ENCODE peak calls at places on chromosomes 12 and 14, in five cellular contexts. F is A549, A is HepG2, V is endothelial cell of umbilical vein, L is K562. P is an unnamed sample.
A peak's percentile ranks its signal among the peaks of the same experiment; 100 is the strongest.

GRCh38 chr12:96249196-96250118 is 55.3 kb downstream of the ELK3 start:
- DNase-seq in F (no peak), V (no peak), L (no peak), A (no peak), P (no peak)

GRCh38 chr14:99146991-99147740 is 124.8 kb downstream of the BCL11B start:
- DNase-seq in A (no peak), F (no peak), V (no peak), L (no peak), P (no peak)

GRCh38 chr12:57524814-57525614 is 2.4 kb downstream of the MBD6 start:
- DNase-seq in L (peak; percentile 40), V (no peak), A (no peak), F (no peak), P (no peak)

GRCh38 chr14:96459851-96460250 is 42.3 kb upstream of the PAPOLA start:
- DNase-seq in A (no peak), F (no peak), L (no peak), V (no peak), P (no peak)

GRCh38 chr12:112988224-112988623 is 9.9 kb downstream of the OAS2 start:
- DNase-seq in L (no peak), F (no peak), V (no peak), A (no peak), P (no peak)

GRCh38 chr12:54549774-54550451 is 512 bp downstream of the PDE1B start:
- DNase-seq in L (no peak), V (peak; percentile 2), F (no peak), A (no peak), P (peak; percentile 14)

GRCh38 chr12:52074656-52075408 is 4.7 kb upstream of the SMIM41 start:
- DNase-seq in V (no peak), F (no peak), A (no peak), L (no peak), P (no peak)

GRCh38 chr12:53051058-53051880 is 1.4 kb downstream of the TNS2 start:
- DNase-seq in A (peak; percentile 82), V (peak; percentile 80), F (no peak), L (no peak), P (peak; percentile 88)

GRCh38 chr14:21428930-21429329 is 27.0 kb downstream of the CHD8 start:
- DNase-seq in F (no peak), A (no peak), V (no peak), L (no peak), P (no peak)

GRCh38 chr14:30681752-30682355 is 59.7 kb downstream of the SCFD1 start:
- DNase-seq in A (peak; percentile 57), V (peak; percentile 19), F (peak; percentile 8), L (no peak), P (peak; percentile 25)

GRCh38 chr12:51961834-51962233 is 10.3 kb downstream of the ACVR1B start:
- DNase-seq in F (no peak), A (peak; percentile 25), V (peak; percentile 53), L (no peak), P (no peak)

GRCh38 chr14:99524804-99525698 is 43.8 kb downstream of the CCNK start:
- DNase-seq in V (peak; percentile 24), F (peak; percentile 64), A (no peak), L (no peak), P (no peak)

GRCh38 chr14:51828017-51828797 is 32.2 kb upstream of the GNG2 start:
- DNase-seq in A (no peak), F (peak; percentile 33), L (no peak), V (no peak), P (peak; percentile 97)

GRCh38 chr14:40346275-40346674 is 914.0 kb upstream of the FBXO33 start:
- DNase-seq in L (no peak), F (no peak), V (no peak), A (no peak), P (no peak)

GRCh38 chr12:107448198-107448597 is 237.4 kb upstream of the PWP1 start:
- DNase-seq in A (no peak), F (no peak), V (no peak), L (peak; percentile 43), P (peak; percentile 27)

GRCh38 chr14:73787760-73788508 is 63.7 kb upstream of the PTGR2 start:
- DNase-seq in L (no peak), F (no peak), A (no peak), V (peak; percentile 56), P (peak; percentile 80)

GRCh38 chr12:54442071-54442470 is 23.0 kb upstream of the ITGA5 start:
- DNase-seq in A (no peak), L (no peak), V (no peak), F (no peak), P (no peak)

DNA sequence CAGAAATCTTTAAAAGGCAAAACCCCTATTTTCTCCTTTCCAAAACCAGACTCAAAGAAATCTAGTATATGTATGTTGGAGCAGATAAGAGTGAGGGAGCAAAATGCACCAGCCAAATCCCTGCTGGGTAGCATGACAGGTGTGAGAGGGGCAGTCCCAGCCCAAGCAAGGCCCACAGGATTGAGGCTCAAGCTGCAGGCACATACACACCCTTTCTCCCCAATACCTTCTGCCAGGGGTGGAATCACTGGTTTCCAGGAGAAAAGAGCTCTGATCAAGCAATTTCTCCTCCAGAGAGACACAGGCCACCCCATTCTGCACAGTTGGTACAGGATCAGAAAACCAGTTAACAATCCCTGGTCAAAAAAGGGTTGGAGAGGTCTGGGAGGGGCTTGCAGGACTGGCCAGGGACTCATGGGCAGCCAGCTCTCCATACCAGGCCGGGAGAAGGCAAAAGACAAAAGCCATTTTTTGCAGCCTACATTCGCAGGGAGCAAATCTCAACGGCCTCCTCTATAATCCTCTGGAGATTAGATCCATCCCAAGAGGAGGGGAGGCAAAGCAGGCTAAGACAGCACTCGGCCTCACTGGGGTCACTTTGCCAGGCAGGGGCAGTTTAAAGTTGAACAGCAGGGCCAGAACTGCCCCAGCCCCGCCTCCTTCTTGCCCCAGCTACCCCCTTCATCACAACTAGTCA is 2.1 kb downstream of the KMT2D start:
- DNase-seq in F (no peak), A (no peak), L (no peak), V (no peak), P (no peak)
- TF ChIP-seq MYC in F (no peak), A (no peak), L (no peak), V (no peak), P (no peak)

GRCh38 chr12:109134186-109134917 is 18.0 kb downstream of the ACACB start:
- DNase-seq in A (no peak), V (no peak), F (peak; percentile 62), L (peak; percentile 52), P (peak; percentile 43)

GRCh38 chr12:109127533-109128242 is 11.3 kb downstream of the ACACB start:
- DNase-seq in A (no peak), L (no peak), V (no peak), F (no peak), P (no peak)

GRCh38 chr12:109130297-109130696 is 13.9 kb downstream of the ACACB start:
- DNase-seq in V (no peak), L (no peak), A (no peak), F (no peak), P (no peak)

GRCh38 chr12:109130755-109131521 is 14.6 kb downstream of the ACACB start:
- DNase-seq in A (no peak), F (no peak), L (no peak), V (no peak), P (peak; percentile 34)

DNA sequence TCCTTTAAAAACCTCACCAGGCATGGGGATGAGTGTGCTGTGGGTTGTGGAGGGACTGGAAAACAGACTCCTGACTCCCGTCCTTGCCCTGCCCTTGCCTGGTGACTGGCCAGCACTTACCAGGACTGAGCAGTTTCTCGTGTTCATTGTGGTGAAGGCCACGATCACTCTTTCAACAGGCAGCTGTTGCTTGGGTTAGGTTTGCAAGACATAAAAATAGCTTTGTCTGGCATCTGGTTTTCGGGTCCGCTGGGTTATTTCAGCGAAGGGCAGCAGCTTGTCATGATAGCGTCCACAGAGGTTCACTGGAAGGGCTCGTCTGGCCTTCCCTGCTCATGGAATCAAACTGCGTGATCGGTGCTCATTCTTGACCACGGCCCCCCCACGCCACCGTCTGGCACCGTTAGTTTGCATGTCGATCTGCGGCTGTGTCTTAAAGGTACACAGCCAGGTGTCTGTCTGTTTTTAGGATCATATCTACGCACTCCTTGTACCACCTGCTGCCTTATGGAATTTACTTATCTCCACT is 15.2 kb downstream of the ACACB start:
- DNase-seq in F (no peak), A (no peak), L (no peak), V (no peak), P (no peak)
- H3K4me3 ChIP-seq in F (no peak overlapping the region), A (no peak overlapping the region), L (no peak overlapping the region), V (no peak overlapping the region), P (no peak overlapping the region)

GRCh38 chr12:45435945-45436710 is 220.2 kb downstream of the ANO6 start:
- DNase-seq in A (no peak), F (no peak), V (peak; percentile 43), L (no peak), P (peak; percentile 75)
- TF ChIP-seq MYC in A (no peak), F (no peak), V (no peak), L (no peak), P (no peak)

DNA sequence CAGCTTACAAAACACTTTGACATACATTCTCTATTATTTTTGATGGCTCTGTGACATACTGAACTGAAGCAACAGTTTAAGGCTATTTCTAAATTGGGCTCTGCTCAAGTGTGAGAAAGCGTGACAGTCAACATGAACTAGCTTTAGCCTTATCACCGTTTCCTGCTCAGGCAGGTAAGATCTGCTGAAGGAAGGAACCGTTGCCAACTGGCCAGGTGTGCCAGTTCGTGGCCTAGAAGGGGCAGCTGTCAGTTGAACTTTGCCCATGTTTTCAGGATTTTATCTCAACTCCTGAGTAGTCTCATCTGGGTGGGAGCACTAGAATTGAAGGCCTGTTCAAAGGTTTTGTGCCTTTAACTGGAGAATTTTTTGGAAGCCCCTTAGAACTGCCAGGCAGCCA is 79.5 kb downstream of the ETV6 start:
- DNase-seq in L (no peak), F (no peak), A (no peak), V (no peak), P (no peak)
- H3K4me3 ChIP-seq in L (no peak overlapping the region), F (no peak overlapping the region), A (no peak overlapping the region), V (no peak overlapping the region), P (no peak overlapping the region)

GRCh38 chr12:47789712-47790489 is 16.9 kb downstream of the SLC48A1 start:
- DNase-seq in A (no peak), F (no peak), L (no peak), V (no peak), P (no peak)

GRCh38 chr12:47786662-47786974 is 13.6 kb downstream of the SLC48A1 start:
- DNase-seq in L (no peak), A (no peak), F (no peak), V (no peak), P (no peak)

GRCh38 chr12:47789141-47789540 is 16.1 kb downstream of the SLC48A1 start:
- DNase-seq in L (no peak), V (no peak), A (no peak), F (no peak), P (no peak)

GRCh38 chr12:47785887-47786661 is 13.0 kb downstream of the SLC48A1 start:
- DNase-seq in L (no peak), A (no peak), F (no peak), V (no peak), P (no peak)

GRCh38 chr12:47787596-47788319 is 14.7 kb downstream of the SLC48A1 start:
- DNase-seq in F (no peak), A (no peak), L (no peak), V (no peak), P (no peak)
- TF ChIP-seq MYC in F (no peak), A (no peak), L (no peak), V (no peak), P (no peak)

P was measured in NB4.